ENCODE peak calls at places on chromosome 20, in five cellular contexts. P, M, K, V and E are unnamed samples.

GRCh38 chr20:51021067-51022025 is 1.6 kb downstream of the KCNG1 start:
- DNase-seq in P (peak), M (no peak), K (no peak), V (no peak), E (no peak)

GRCh38 chr20:4795394-4795793 is 73.7 kb downstream of the PRND start:
- DNase-seq in P (peak), M (peak), K (no peak), V (no peak), E (peak)

GRCh38 chr20:34691838-34692237 is 12.3 kb upstream of the TP53INP2 start:
- DNase-seq in P (no peak), M (no peak), K (no peak), V (no peak), E (no peak)

GRCh38 chr20:13101276-13101675 is 92.5 kb downstream of the SPTLC3 start:
- DNase-seq in P (peak), M (no peak), K (no peak), V (no peak), E (no peak)

GRCh38 chr20:23047001-23047737 is 2.3 kb downstream of the THBD start:
- DNase-seq in P (no peak), M (no peak), K (no peak), V (no peak), E (no peak)

GRCh38 chr20:50120935-50121693 is 8.2 kb upstream of the UBE2V1 start:
- DNase-seq in P (peak), M (peak), K (no peak), V (no peak), E (peak)

GRCh38 chr20:53922901-53923314 is 147.5 kb downstream of the BCAS1 start:
- DNase-seq in P (peak), M (no peak), K (no peak), V (no peak), E (no peak)

GRCh38 chr20:60057866-60058807 is 99.9 kb downstream of the CDH26 start:
- DNase-seq in P (peak), M (no peak), K (peak), V (no peak), E (peak)

GRCh38 chr20:8523684-8524083 is 391.6 kb downstream of the PLCB1 start:
- DNase-seq in P (no peak), M (no peak), K (no peak), V (no peak), E (no peak)

GRCh38 chr20:17536944-17537444 is 5.8 kb upstream of the BFSP1 start:
- DNase-seq in P (peak), M (peak), K (peak), V (no peak), E (peak)

GRCh38 chr20:16363832-16364687 is 209.2 kb downstream of the KIF16B start:
- DNase-seq in P (peak), M (no peak), K (no peak), V (no peak), E (no peak)

GRCh38 chr20:41032243-41032642 is 3.6 kb downstream of the TOP1 start:
- DNase-seq in P (peak), M (no peak), K (no peak), V (no peak), E (no peak)

GRCh38 chr20:50821994-50822393 is 27.1 kb downstream of the BCAS4 start:
- DNase-seq in P (no peak), M (no peak), K (no peak), V (no peak), E (no peak)

GRCh38 chr20:23130622-23130916 is 44.4 kb upstream of the CD93 start:
- DNase-seq in P (no peak), M (no peak), K (no peak), V (no peak), E (no peak)

GRCh38 chr20:63290677-63291472 is 2.1 kb upstream of the COL20A1 start:
- DNase-seq in P (peak), M (peak), K (peak), V (no peak), E (peak)

GRCh38 chr20:2303693-2304092 is 7.9 kb downstream of the TGM3 start:
- DNase-seq in P (no peak), M (no peak), K (no peak), V (no peak), E (no peak)

GRCh38 chr20:18645851-18646250 is 58.0 kb downstream of the DTD1 start:
- DNase-seq in P (peak), M (no peak), K (no peak), V (no peak), E (no peak)

GRCh38 chr20:8306916-8307315 is 174.8 kb downstream of the PLCB1 start:
- DNase-seq in P (no peak), M (no peak), K (no peak), V (no peak), E (no peak)

GRCh38 chr20:20410678-20411077 is 42.8 kb downstream of the INSM1 start:
- DNase-seq in P (peak), M (no peak), K (peak), V (no peak), E (peak)

GRCh38 chr20:53888510-53888909 is 181.9 kb downstream of the BCAS1 start:
- DNase-seq in P (no peak), M (no peak), K (no peak), V (no peak), E (no peak)

GRCh38 chr20:57056651-57057050 is 209.8 kb downstream of the BMP7 start:
- DNase-seq in P (peak), M (no peak), K (no peak), V (no peak), E (no peak)

GRCh38 chr20:22489614-22490286 is 94.6 kb downstream of the FOXA2 start:
- DNase-seq in P (no peak), M (no peak), K (no peak), V (no peak), E (no peak)

GRCh38 chr20:8399963-8400362 is 267.9 kb downstream of the PLCB1 start:
- DNase-seq in P (no peak), M (no peak), K (no peak), V (peak), E (no peak)

GRCh38 chr20:23143986-23144695 is 58.0 kb upstream of the CD93 start:
- DNase-seq in P (no peak), M (no peak), K (no peak), V (no peak), E (no peak)

GRCh38 chr20:59936409-59936808 is 3.0 kb upstream of the SYCP2 start:
- DNase-seq in P (no peak), M (no peak), K (no peak), V (no peak), E (no peak)

GRCh38 chr20:17499041-17499440 is 32.1 kb downstream of the BFSP1 start:
- DNase-seq in P (peak), M (no peak), K (no peak), V (no peak), E (no peak)

GRCh38 chr20:33666293-33667244 is at the start of gene ACTL10:
- DNase-seq in P (peak), M (no peak), K (peak), V (peak), E (peak)

GRCh38 chr20:41669708-41670263 is 51.6 kb upstream of the CHD6 start:
- DNase-seq in P (no peak), M (no peak), K (no peak), V (no peak), E (peak)

GRCh38 chr20:40536866-40537265 is 152.2 kb downstream of the MAFB start:
- DNase-seq in P (no peak), M (no peak), K (no peak), V (no peak), E (no peak)

GRCh38 chr20:54174452-54175175 is 828 bp upstream of the CYP24A1 start:
- DNase-seq in P (no peak), M (no peak), K (peak), V (no peak), E (no peak)

GRCh38 chr20:7672551-7672950 is 267.7 kb downstream of the HAO1 start:
- DNase-seq in P (no peak), M (no peak), K (peak), V (no peak), E (no peak)

GRCh38 chr20:59765599-59766177 is 161.3 kb downstream of the PHACTR3 start:
- DNase-seq in P (no peak), M (no peak), K (peak), V (no peak), E (peak)

GRCh38 chr20:2652724-2653510 is 485 bp downstream of the NOP56 start:
- DNase-seq in P (no peak), M (no peak), K (no peak), V (no peak), E (no peak)

GRCh38 chr20:40991181-40991889 is 37.3 kb upstream of the TOP1 start:
- DNase-seq in P (no peak), M (no peak), K (no peak), V (peak), E (no peak)

GRCh38 chr20:63031251-63032014 is 24.7 kb upstream of the BHLHE23 start:
- DNase-seq in P (no peak), M (no peak), K (no peak), V (no peak), E (no peak)

GRCh38 chr20:39376788-39377187 is 414.6 kb downstream of the DHX35 start:
- DNase-seq in P (no peak), M (no peak), K (no peak), V (no peak), E (no peak)

GRCh38 chr20:9054176-9054575 is 14.7 kb upstream of the PLCB4 start:
- DNase-seq in P (peak), M (no peak), K (no peak), V (no peak), E (no peak)

GRCh38 chr20:58523072-58523681 is 8.0 kb upstream of the APCDD1L start:
- DNase-seq in P (peak), M (no peak), K (peak), V (no peak), E (peak)
- H3K4me2 ChIP-seq in P (no peak), M (no peak), K (no peak), V (no peak), E (no peak)

DNA sequence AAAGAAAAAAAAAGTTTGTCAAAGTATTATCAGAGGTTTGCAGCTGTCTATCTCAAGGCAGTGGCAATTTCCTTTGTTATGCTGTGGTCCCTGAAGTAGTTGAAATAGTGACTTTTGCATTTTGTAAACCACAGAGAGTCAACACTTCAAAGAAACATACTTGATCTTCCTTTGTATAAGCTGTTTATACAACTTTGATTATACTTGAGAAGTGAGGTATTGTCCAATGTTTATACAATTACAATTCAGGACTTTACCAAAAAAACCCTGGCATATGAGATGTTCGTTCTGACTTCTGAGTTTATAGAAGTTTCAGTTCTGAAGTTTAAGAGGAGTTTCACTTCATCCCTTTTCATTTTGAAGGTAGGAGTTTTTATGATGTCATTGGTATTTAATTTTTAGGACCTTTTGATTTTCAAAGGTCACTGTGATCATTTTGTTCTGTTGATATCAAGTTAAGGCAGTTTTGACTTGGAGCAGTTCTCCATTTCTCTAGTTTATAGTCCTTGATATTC is 4.0 kb downstream of the STK4 start:
- DNase-seq in P (peak), M (no peak), K (no peak), V (no peak), E (no peak)
- H3K4me2 ChIP-seq in P (peak), M (no peak), K (no peak), V (peak), E (no peak)

DNA sequence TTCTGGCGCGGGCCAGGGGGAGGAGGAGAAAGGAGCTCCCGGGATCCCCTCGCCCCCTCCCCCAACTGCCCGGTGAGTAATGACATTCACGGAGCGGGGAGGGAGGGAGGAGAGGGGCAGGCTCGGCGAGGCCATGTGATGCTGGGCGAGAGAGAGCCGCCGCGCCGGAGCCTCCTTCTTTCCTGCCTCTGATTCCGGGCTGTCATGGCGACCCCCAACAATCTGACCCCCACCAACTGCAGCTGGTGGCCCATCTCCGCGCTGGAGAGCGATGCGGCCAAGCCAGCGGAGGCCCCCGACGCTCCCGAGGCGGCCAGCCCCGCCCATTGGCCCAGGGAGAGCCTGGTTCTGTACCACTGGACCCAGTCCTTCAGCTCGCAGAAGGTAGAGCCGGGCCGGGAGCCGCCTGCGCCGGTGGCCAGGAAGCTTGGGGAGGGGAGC is at the start of gene GDAP1L1:
- DNase-seq in P (no peak), M (no peak), K (peak), V (no peak), E (peak)
- H3K4me2 ChIP-seq in P (no peak), M (no peak), K (peak), V (no peak), E (peak)

GRCh38 chr20:10719740-10720380 is 46.1 kb upstream of the JAG1 start:
- DNase-seq in P (peak), M (no peak), K (no peak), V (no peak), E (no peak)

GRCh38 chr20:10716855-10717254 is 43.1 kb upstream of the JAG1 start:
- DNase-seq in P (peak), M (no peak), K (no peak), V (no peak), E (no peak)

GRCh38 chr20:10718671-10719070 is 44.9 kb upstream of the JAG1 start:
- DNase-seq in P (no peak), M (no peak), K (no peak), V (no peak), E (no peak)

GRCh38 chr20:10721112-10721896 is 47.5 kb upstream of the JAG1 start:
- DNase-seq in P (peak), M (no peak), K (no peak), V (no peak), E (no peak)

GRCh38 chr20:10720550-10720949 is 46.8 kb upstream of the JAG1 start:
- DNase-seq in P (no peak), M (no peak), K (no peak), V (no peak), E (no peak)
- H3K4me2 ChIP-seq in P (no peak), M (no peak), K (no peak), V (no peak), E (no peak)

DNA sequence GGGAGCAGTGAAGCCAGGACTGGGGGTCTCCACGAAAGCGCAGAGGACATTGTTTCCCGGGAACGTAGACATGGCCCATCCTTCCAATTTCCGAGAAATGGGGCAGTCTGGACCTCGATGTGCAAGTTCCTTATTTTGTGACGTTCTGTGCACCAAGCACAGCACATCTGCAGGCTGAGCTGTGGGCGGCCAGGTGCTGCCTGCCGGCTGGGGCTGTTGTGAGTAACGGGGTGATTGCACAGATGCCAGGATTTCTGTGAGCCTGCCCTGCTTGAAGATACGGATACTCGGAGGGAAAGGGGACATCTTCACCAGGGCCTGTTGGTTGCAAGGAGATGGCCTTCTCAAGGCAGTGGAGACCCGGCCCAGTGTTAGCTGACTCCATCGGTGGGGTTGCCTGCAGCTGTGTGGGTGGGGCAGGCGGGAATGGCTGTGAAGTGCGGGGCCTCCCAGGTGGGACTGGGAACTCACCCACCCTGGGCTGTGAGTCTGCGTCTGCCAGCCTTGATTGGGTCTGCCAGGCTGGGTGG is 27.6 kb downstream of the CDH4 start:
- DNase-seq in P (no peak), M (no peak), K (no peak), V (no peak), E (no peak)
- H3K4me2 ChIP-seq in P (no peak), M (no peak), K (no peak), V (no peak), E (no peak)

GRCh38 chr20:31751126-31751525 is 12.0 kb downstream of the TPX2 start:
- DNase-seq in P (peak), M (no peak), K (no peak), V (no peak), E (no peak)
- H3K4me2 ChIP-seq in P (no peak), M (no peak), K (no peak), V (no peak), E (no peak)

DNA sequence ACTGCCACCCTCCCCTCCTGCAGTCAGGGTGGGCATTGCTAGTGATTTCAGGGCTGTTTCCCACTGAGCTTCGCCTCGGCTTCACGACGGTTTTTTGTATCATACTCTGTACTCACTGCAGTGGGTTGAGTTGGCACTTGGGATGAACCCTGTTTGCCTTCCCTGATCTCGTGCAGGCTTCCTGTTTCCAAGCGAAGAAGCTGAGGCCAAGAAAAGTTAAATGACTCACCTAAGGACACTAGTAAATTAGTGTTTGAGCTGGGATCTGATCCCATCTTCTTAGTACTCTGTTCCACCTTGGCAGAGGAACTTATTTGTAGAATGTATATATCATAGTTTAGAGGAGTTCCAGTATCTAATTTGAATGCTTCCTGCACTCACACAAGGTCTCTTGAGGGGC is 50.3 kb upstream of the VSTM2L start:
- DNase-seq in P (no peak), M (no peak), K (no peak), V (no peak), E (no peak)
- H3K4me2 ChIP-seq in P (no peak), M (no peak), K (no peak), V (no peak), E (no peak)

GRCh38 chr20:36396340-36396739 is 90.2 kb downstream of the DLGAP4 start:
- DNase-seq in P (no peak), M (no peak), K (no peak), V (no peak), E (no peak)

GRCh38 chr20:36398515-36398914 is 92.4 kb downstream of the DLGAP4 start:
- DNase-seq in P (no peak), M (no peak), K (no peak), V (no peak), E (no peak)

GRCh38 chr20:36399147-36399968 is 93.2 kb downstream of the DLGAP4 start:
- DNase-seq in P (peak), M (peak), K (peak), V (no peak), E (peak)

GRCh38 chr20:36394340-36394965 is 88.3 kb downstream of the DLGAP4 start:
- DNase-seq in P (no peak), M (no peak), K (no peak), V (no peak), E (no peak)

GRCh38 chr20:36396847-36397246 is 90.7 kb downstream of the DLGAP4 start:
- DNase-seq in P (no peak), M (no peak), K (no peak), V (no peak), E (no peak)
- H3K4me2 ChIP-seq in P (no peak), M (no peak), K (no peak), V (no peak), E (no peak)